ENCODE peak calls at places on chromosomes 3 and 15, in ten cellular contexts. Y is right cardiac atrium; B is astrocyte; L is CD8-positive, alpha-beta memory T cell; K is heart left ventricle; F is A549; Z is esophagus muscularis mucosa; V is mesenchymal stem cell; U is lower lobe of right lung; P is HepG2. O is an unnamed sample.
A peak's percentile ranks its signal among the peaks of the same experiment; 100 is the strongest.

GRCh38 chr3:34650131-34650530 is 851.7 kb downstream of the PDCD6IP start:
- DNase-seq in Y (peak; percentile 46), B (no peak), L (no peak), K (no peak), F (no peak), Z (no peak), V (no peak), U (no peak), P (no peak), O (no peak)

GRCh38 chr15:28876131-28876844 is 9.5 kb upstream of the APBA2 start:
- DNase-seq in Y (peak; percentile 7), B (no peak), L (no peak), K (no peak), F (no peak), Z (no peak), V (no peak), U (no peak), P (no peak), O (peak; percentile 76)

GRCh38 chr3:153055217-153055616 is 106.8 kb upstream of the RAP2B start:
- DNase-seq in Y (no peak), B (no peak), L (no peak), K (no peak), F (no peak), Z (peak; percentile 29), V (no peak), U (no peak), P (no peak), O (no peak)

GRCh38 chr3:146387566-146387965 is 81.8 kb downstream of the PLSCR2 start:
- DNase-seq in Y (no peak), B (no peak), L (no peak), K (no peak), F (peak; percentile 36), Z (no peak), V (no peak), U (no peak), P (no peak), O (no peak)

GRCh38 chr3:132984181-132984580 is 54.0 kb upstream of the TMEM108 start:
- DNase-seq in Y (no peak), B (no peak), L (no peak), K (no peak), F (no peak), Z (no peak), V (no peak), U (no peak), P (no peak), O (no peak)

GRCh38 chr3:123082370-123083065 is 15.7 kb downstream of the PDIA5 start:
- DNase-seq in Y (peak; percentile 43), B (no peak), L (no peak), K (no peak), F (no peak), Z (no peak), V (no peak), U (no peak), P (no peak), O (no peak)

GRCh38 chr3:49020335-49021212 is 1.3 kb upstream of the NDUFAF3 start:
- DNase-seq in Y (peak; percentile 86), B (no peak), L (no peak), K (peak; percentile 63), F (no peak), Z (no peak), V (peak; percentile 40), U (peak; percentile 87), P (no peak), O (no peak)

GRCh38 chr3:101829878-101830277 is 19.4 kb upstream of the NFKBIZ start:
- DNase-seq in Y (no peak), B (no peak), L (no peak), K (no peak), F (no peak), Z (no peak), V (no peak), U (no peak), P (no peak), O (no peak)

GRCh38 chr3:30174357-30174756 is 432.0 kb upstream of the TGFBR2 start:
- DNase-seq in Y (no peak), B (no peak), L (no peak), K (no peak), F (no peak), Z (no peak), V (no peak), U (no peak), P (no peak), O (no peak)

GRCh38 chr3:114565201-114565600 is 271.4 kb downstream of the TIGIT start:
- DNase-seq in Y (peak; percentile 58), B (no peak), L (no peak), K (peak; percentile 16), F (no peak), Z (no peak), V (no peak), U (no peak), P (no peak), O (no peak)

GRCh38 chr3:189512824-189513223 is 118.4 kb upstream of the TP63 start:
- DNase-seq in Y (no peak), B (no peak), L (no peak), K (no peak), F (peak; percentile 9), Z (no peak), V (no peak), U (no peak), P (no peak), O (no peak)

GRCh38 chr15:84783493-84784251 is 33.5 kb upstream of the ALPK3 start:
- DNase-seq in Y (no peak), B (no peak), L (no peak), K (no peak), F (no peak), Z (no peak), V (no peak), U (no peak), P (no peak), O (no peak)

GRCh38 chr3:12960497-12960896 is 112.7 kb downstream of the IQSEC1 start:
- DNase-seq in Y (no peak), B (no peak), L (no peak), K (no peak), F (no peak), Z (no peak), V (no peak), U (no peak), P (no peak), O (no peak)
- H3K4me1 ChIP-seq in Y (peaks cover 80% of the 10 kb centered on the region), B (no peaks in the 10 kb centered on the region), L (peaks cover 84% of the 10 kb centered on the region), K (peaks cover 100% of the 10 kb centered on the region), F (peaks cover 15% of the 10 kb centered on the region), Z (peaks cover 100% of the 10 kb centered on the region), V (peaks cover 12% of the 10 kb centered on the region), U (peaks cover 85% of the 10 kb centered on the region), P (peaks cover 65% of the 10 kb centered on the region), O (peaks cover 25% of the 10 kb centered on the region)

DNA sequence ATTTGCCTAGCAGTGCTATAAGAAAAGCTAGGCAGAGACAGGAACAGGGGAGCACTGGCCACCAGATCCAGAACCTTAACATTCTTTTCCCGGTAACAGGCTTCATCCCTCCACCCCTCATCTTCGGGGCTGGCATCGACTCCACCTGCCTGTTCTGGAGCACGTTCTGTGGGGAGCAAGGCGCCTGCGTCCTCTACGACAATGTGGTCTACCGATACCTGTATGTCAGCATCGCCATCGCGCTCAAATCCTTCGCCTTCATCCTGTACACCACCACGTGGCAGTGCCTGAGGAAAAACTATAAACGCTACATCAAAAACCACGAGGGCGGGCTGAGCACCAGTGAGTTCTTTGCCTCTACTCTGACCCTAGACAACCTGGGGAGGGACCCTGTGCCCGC is 231.0 kb upstream of the ST8SIA2 start:
- DNase-seq in Y (no peak), B (no peak), L (no peak), K (no peak), F (no peak), Z (no peak), V (no peak), U (no peak), P (no peak), O (no peak)
- H3K4me1 ChIP-seq in Y (no peaks in the 10 kb centered on the region), B (peaks cover 13% of the 10 kb centered on the region), L (no peaks in the 10 kb centered on the region), K (peaks cover 15% of the 10 kb centered on the region), F (peaks cover 12% of the 10 kb centered on the region), Z (no peaks in the 10 kb centered on the region), V (peaks cover 4% of the 10 kb centered on the region), U (no peaks in the 10 kb centered on the region), P (peaks cover 53% of the 10 kb centered on the region), O (peaks cover 13% of the 10 kb centered on the region)

DNA sequence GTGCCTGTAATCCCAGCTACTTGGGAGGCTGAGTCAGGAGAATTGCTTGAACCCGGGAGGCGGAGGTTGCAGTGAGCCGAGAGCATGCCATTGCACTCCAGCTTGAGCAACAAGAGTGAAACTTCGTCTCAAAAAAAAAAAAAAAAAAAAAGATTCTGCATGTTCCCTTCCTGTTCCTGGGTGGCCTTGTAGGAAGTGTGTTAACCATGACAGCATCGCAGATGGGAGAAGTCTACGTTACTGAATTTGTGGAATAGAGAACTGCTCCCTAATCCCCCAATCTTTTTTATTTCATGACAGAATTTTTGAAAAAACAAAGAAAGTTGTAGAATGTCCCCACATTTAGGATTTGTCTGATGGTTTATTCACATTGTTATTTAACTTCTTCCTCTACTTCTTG is 45.4 kb downstream of the FOXL2 start:
- DNase-seq in Y (no peak), B (no peak), L (no peak), K (no peak), F (no peak), Z (no peak), V (no peak), U (no peak), P (no peak), O (no peak)
- H3K4me1 ChIP-seq in Y (peaks cover 1% of the 10 kb centered on the region), B (no peaks in the 10 kb centered on the region), L (no peaks in the 10 kb centered on the region), K (peaks cover 17% of the 10 kb centered on the region), F (no peaks in the 10 kb centered on the region), Z (no peaks in the 10 kb centered on the region), V (peaks cover 4% of the 10 kb centered on the region), U (no peaks in the 10 kb centered on the region), P (no peaks in the 10 kb centered on the region), O (no peaks in the 10 kb centered on the region)

GRCh38 chr3:46875560-46875959 is 2.0 kb upstream of the PTH1R start:
- DNase-seq in Y (no peak), B (no peak), L (no peak), K (no peak), F (no peak), Z (no peak), V (no peak), U (no peak), P (no peak), O (no peak)

GRCh38 chr3:46871222-46871621 is 6.3 kb upstream of the PTH1R start:
- DNase-seq in Y (peak; percentile 75), B (no peak), L (no peak), K (no peak), F (no peak), Z (no peak), V (no peak), U (no peak), P (no peak), O (no peak)

GRCh38 chr3:46873521-46873920 is 4.0 kb upstream of the PTH1R start:
- DNase-seq in Y (no peak), B (no peak), L (no peak), K (no peak), F (no peak), Z (no peak), V (no peak), U (no peak), P (no peak), O (no peak)

GRCh38 chr3:46876313-46877300 is 914 bp upstream of the PTH1R start:
- DNase-seq in Y (no peak), B (no peak), L (no peak), K (no peak), F (no peak), Z (no peak), V (no peak), U (no peak), P (no peak), O (no peak)

DNA sequence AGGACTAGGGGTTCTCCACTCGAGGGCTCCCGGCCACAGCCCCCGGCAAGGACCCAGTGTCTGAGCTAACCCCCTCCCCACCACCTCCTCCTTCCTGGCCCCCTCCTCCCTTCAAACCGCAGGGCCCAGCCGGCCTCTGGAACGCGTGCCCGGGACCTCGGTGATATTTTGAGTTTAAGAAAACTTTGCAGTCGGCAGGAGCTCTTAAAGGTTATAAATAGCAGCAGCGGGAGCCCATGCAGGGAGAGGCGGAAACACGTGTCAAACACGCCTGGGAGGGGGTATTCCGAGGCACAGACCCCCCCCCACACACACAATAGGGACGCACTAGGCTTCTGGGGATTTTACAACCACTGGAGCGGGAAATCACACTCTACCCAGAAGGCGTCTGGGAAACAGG is 3.1 kb upstream of the PTH1R start:
- DNase-seq in Y (peak; percentile 75), B (no peak), L (no peak), K (no peak), F (no peak), Z (no peak), V (no peak), U (no peak), P (no peak), O (no peak)
- H3K4me1 ChIP-seq in Y (peaks cover 27% of the 10 kb centered on the region), B (no peaks in the 10 kb centered on the region), L (no peaks in the 10 kb centered on the region), K (peaks cover 57% of the 10 kb centered on the region), F (peaks cover 17% of the 10 kb centered on the region), Z (peaks cover 43% of the 10 kb centered on the region), V (peaks cover 48% of the 10 kb centered on the region), U (no peaks in the 10 kb centered on the region), P (peaks cover 27% of the 10 kb centered on the region), O (peaks cover 40% of the 10 kb centered on the region)

O was measured in NT2/D1.